ENCODE peak calls at places on chromosome 1, in nine cellular contexts. E is OCI-LY7, R is GM23338, C is cardiac fibroblast, I is fibroblast of pulmonary artery, B is uterus, A is fibroblast of lung, N is glutamatergic neuron, V is A549. M is an unnamed sample.

GRCh38 chr1:30467101-30467500 is 256.3 kb downstream of the MATN1 start:
- DNase-seq in E (no peak), V (no peak), R (no peak), N (no peak), B (no peak), C (no peak), A (no peak), I (no peak), M (no peak)

GRCh38 chr1:49906365-49906764 is 117.4 kb downstream of the AGBL4 start:
- DNase-seq in R (no peak), B (no peak), A (no peak), E (no peak), C (no peak), V (no peak), I (no peak), N (no peak), M (no peak)

GRCh38 chr1:233082778-233083550 is 132.6 kb downstream of the NTPCR start:
- DNase-seq in N (no peak), I (no peak), R (no peak), B (no peak), A (no peak), C (no peak), V (no peak), E (peak; percentile 26), M (no peak)

GRCh38 chr1:9494936-9495758 is 44.1 kb upstream of the SLC25A33 start:
- DNase-seq in N (peak; percentile 79), E (peak; percentile 82), B (peak; percentile 57), C (peak; percentile 57), R (peak; percentile 82), V (peak; percentile 60), A (peak; percentile 46), I (peak; percentile 49), M (no peak)

GRCh38 chr1:93360111-93360510 is 14.4 kb downstream of the DR1 start:
- DNase-seq in B (no peak), I (no peak), C (no peak), N (no peak), E (no peak), A (no peak), R (no peak), V (no peak), M (no peak)

GRCh38 chr1:227370463-227371254 is 52.4 kb upstream of the CDC42BPA start:
- DNase-seq in I (peak; percentile 12), A (peak; percentile 14), B (no peak), R (no peak), E (no peak), N (no peak), C (peak; percentile 14), V (no peak), M (no peak)

GRCh38 chr1:198656500-198656932 is 17.7 kb downstream of the PTPRC start:
- DNase-seq in N (no peak), C (peak; percentile 16), E (peak; percentile 80), B (no peak), R (peak; percentile 6), V (no peak), I (peak; percentile 24), A (no peak), M (no peak)

GRCh38 chr1:91731815-91732214 is 154.1 kb downstream of the TGFBR3 start:
- DNase-seq in E (no peak), V (no peak), C (peak; percentile 70), N (no peak), I (peak; percentile 80), A (no peak), R (no peak), B (no peak), M (no peak)

GRCh38 chr1:151968058-151968457 is 25.6 kb downstream of the S100A10 start:
- DNase-seq in R (peak; percentile 80), E (peak; percentile 44), B (no peak), V (peak; percentile 74), I (peak; percentile 65), N (no peak), C (peak; percentile 70), A (peak; percentile 63), M (no peak)

GRCh38 chr1:226977288-226977972 is 37.3 kb downstream of the COQ8A start:
- DNase-seq in N (no peak), E (no peak), R (no peak), I (no peak), V (no peak), C (no peak), A (no peak), B (peak; percentile 15), M (no peak)

GRCh38 chr1:243917863-243918565 is 68.0 kb upstream of the AKT3 start:
- DNase-seq in N (no peak), E (no peak), V (no peak), B (peak; percentile 20), I (peak; percentile 32), A (peak; percentile 37), R (peak; percentile 5), C (peak; percentile 32), M (no peak)

GRCh38 chr1:243917177-243917862 is 67.3 kb upstream of the AKT3 start:
- DNase-seq in B (peak; percentile 53), I (peak; percentile 88), V (peak; percentile 64), E (no peak), R (peak; percentile 83), N (peak; percentile 65), C (peak; percentile 83), A (peak; percentile 77), M (peak; percentile 52)

GRCh38 chr1:243912347-243912746 is 62.3 kb upstream of the AKT3 start:
- DNase-seq in R (no peak), B (no peak), C (no peak), V (no peak), A (no peak), N (no peak), E (no peak), I (no peak), M (no peak)

GRCh38 chr1:243921113-243921512 is 71.1 kb upstream of the AKT3 start:
- DNase-seq in R (peak; percentile 17), C (no peak), E (no peak), V (no peak), I (no peak), B (no peak), N (no peak), A (no peak), M (no peak)

DNA sequence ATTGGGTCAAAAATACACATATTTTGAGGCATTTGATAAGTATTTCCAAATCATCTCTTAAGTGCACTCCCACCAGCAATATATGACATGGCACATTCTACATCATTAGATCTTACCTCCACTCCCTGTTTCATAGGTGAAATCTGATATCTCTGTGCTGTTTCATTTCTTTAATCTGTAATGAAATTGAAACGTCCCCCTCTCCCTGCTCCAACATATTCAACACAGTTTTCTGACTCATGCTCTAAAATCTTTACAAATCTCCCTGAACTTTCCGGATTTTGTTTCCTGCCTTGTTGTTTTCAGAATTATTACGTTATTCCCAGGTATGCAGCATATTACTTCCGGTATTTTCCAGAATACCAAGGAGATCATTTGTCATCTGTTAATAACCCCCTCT is 66.1 kb upstream of the AKT3 start:
- DNase-seq in I (peak; percentile 39), C (no peak), E (no peak), R (no peak), N (no peak), A (no peak), V (no peak), B (no peak), M (no peak)
- TF ChIP-seq CTCF in I (no peak), C (no peak), E (no peak), R (no peak), N (no peak), A (no peak), V (no peak), B (no peak), M (no peak)

GRCh38 chr1:216194721-216195120 is 228.5 kb downstream of the USH2A start:
- DNase-seq in R (no peak), I (no peak), B (no peak), E (no peak), N (no peak), A (no peak), V (no peak), C (no peak), M (no peak)

GRCh38 chr1:216190438-216190837 is 232.8 kb downstream of the USH2A start:
- DNase-seq in E (no peak), R (no peak), A (no peak), B (no peak), C (no peak), N (no peak), V (no peak), I (no peak), M (no peak)

DNA sequence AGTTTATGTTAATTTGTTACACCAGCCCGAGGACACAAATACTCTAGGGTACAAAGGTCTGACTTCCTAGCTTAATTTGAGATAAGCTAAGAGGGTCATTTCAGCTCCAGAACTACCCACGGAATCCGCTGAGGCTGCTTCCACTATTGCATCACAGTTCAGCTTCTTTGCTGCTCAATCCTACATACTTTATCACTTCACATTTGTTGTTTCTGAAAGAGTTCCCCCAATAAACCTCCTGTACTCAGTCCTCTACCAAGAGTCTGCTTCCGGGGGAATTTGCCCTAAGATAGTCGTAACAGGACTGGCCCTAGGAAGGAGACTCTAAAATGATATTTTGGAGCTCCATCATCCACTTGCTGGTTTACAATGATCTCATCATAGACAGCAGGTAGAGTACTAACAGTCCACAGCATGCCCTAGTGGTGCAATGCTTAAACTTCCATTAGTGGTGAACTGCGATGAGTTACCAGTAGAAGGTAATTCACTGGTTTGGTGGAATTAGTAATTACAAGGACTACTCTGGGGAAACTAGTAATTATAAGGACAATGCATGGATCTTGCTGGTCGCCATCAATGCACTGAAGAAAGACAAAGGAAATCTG is 229.3 kb downstream of the USH2A start:
- DNase-seq in I (no peak), A (no peak), N (no peak), C (no peak), B (no peak), R (peak; percentile 46), E (no peak), V (no peak), M (no peak)
- TF ChIP-seq CTCF in I (no peak), A (peak; percentile 22), N (no peak), C (no peak), B (no peak), R (peak; percentile 74), E (no peak), V (no peak), M (peak; percentile 20)

DNA sequence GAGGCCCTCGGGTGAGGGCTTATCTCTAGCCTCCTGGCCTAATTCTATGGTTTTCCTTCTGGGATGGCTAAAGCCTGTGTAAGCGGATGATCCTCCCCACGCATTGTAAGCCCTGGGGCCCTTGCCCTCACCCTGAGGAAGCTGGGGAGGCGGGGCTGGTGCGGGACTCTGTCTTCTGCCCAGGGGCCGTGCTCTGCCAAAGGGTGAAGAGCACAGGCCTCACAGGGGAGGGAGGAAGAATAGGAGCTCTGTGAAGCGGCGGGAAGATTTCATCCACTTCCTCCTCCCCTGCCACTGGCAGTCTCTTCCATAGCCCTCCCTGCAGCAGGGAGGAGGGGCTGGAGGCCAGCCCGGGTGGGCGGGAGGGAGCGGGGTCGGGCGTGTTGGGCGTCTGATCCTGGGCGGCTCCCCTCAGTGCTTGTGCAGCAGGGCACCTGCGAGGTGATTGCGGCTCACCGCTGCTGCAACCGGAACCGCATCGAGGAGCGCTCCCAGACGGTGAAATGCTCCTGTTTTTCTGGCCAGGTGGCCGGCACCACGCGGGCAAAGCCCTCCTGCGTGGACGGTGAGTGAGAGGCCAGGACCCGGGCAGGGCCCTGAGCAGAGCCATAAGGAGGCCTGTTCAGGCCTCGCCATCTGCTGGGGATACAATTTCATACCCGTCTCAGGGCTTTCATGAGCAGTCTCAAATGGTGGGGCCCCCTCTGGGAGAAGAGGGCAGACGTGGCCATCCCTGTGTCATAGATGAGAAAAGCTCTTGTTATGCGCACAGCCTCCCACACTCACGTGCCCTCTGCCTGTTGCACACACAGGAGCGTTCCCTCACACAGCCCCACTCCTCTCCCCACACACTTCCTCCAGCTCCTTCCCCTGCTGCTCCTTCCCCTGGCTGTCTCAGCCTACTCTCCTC is 7.7 kb upstream of the PPM1J start:
- DNase-seq in E (no peak), C (peak; percentile 57), I (peak; percentile 75), R (peak; percentile 68), N (peak; percentile 62), V (no peak), B (peak; percentile 49), A (peak; percentile 42), M (no peak)
- TF ChIP-seq CTCF in E (no peak), C (peak; percentile 8), I (no peak), R (no peak), N (no peak), V (no peak), B (no peak), A (no peak), M (no peak)

GRCh38 chr1:56820755-56821461 is 1.7 kb upstream of the FYB2 start:
- DNase-seq in B (peak; percentile 41), C (peak; percentile 80), A (peak; percentile 78), E (peak; percentile 56), R (peak; percentile 96), I (peak; percentile 78), V (peak; percentile 57), N (peak; percentile 96), M (peak; percentile 49)
- TF ChIP-seq CTCF in B (peak; percentile 42), C (peak; percentile 97), A (peak; percentile 98), E (peak; percentile 91), R (peak; percentile 98), I (peak; percentile 99), V (peak; percentile 76), N (peak; percentile 93), M (peak; percentile 100)